ENCODE peak calls at places on chromosomes 4 and X, in five cellular contexts. V is brain microvascular endothelial cell; J is GM13976; Z is tibial artery; A is CD4-positive, alpha-beta T cell. B is an unnamed sample.

GRCh38 chr4:3402409-3403103 is 39.2 kb upstream of the HGFAC start:
- DNase-seq in V (peak; percentile 57), A (no peak), Z (peak; percentile 28), J (no peak), B (no peak)

GRCh38 chrX:25523574-25523973 is 507.8 kb upstream of the ARX start:
- DNase-seq in A (no peak), V (peak; percentile 25), J (peak; percentile 27), Z (no peak), B (no peak)

GRCh38 chr4:148445071-148445902 is 3.1 kb upstream of the NR3C2 start:
- DNase-seq in V (no peak), Z (peak; percentile 44), A (peak; percentile 72), J (peak; percentile 53), B (peak; percentile 78)

GRCh38 chrX:65707153-65707552 is 39.7 kb downstream of the MSN start:
- DNase-seq in V (no peak), Z (no peak), J (no peak), A (no peak), B (no peak)

GRCh38 chr4:4308800-4309441 is 18.9 kb downstream of the ZBTB49 start:
- DNase-seq in A (no peak), Z (no peak), V (peak; percentile 75), J (no peak), B (no peak)

GRCh38 chr4:6916587-6917444 is 7.2 kb downstream of the TBC1D14 start:
- DNase-seq in A (no peak), V (no peak), J (no peak), Z (no peak), B (no peak)

GRCh38 chr4:128060620-128061565 is at the start of gene LARP1B:
- DNase-seq in Z (peak; percentile 94), J (peak; percentile 98), V (peak; percentile 93), A (peak; percentile 89), B (peak; percentile 95)

GRCh38 chr4:124694961-124695598 is 17.5 kb downstream of the ANKRD50 start:
- DNase-seq in Z (no peak), A (no peak), V (no peak), J (no peak), B (no peak)

GRCh38 chr4:90443231-90443630 is 316.0 kb downstream of the CCSER1 start:
- DNase-seq in A (no peak), V (no peak), J (no peak), Z (no peak), B (no peak)

GRCh38 chr4:68062501-68062900 is 67.2 kb downstream of the TMPRSS11F start:
- DNase-seq in V (no peak), J (no peak), Z (no peak), A (no peak), B (no peak)

GRCh38 chr4:173287486-173287885 is 46.7 kb downstream of the HMGB2 start:
- DNase-seq in V (no peak), Z (no peak), J (no peak), A (no peak), B (no peak)

GRCh38 chr4:173289351-173289725 is 44.8 kb downstream of the HMGB2 start:
- DNase-seq in Z (no peak), V (peak; percentile 6), J (no peak), A (no peak), B (no peak)

GRCh38 chr4:173284463-173284862 is 49.7 kb downstream of the HMGB2 start:
- DNase-seq in Z (no peak), V (no peak), J (no peak), A (no peak), B (no peak)

GRCh38 chr4:173288296-173288695 is 45.9 kb downstream of the HMGB2 start:
- DNase-seq in A (peak; percentile 52), J (peak; percentile 59), Z (peak; percentile 80), V (peak; percentile 45), B (no peak)

DNA sequence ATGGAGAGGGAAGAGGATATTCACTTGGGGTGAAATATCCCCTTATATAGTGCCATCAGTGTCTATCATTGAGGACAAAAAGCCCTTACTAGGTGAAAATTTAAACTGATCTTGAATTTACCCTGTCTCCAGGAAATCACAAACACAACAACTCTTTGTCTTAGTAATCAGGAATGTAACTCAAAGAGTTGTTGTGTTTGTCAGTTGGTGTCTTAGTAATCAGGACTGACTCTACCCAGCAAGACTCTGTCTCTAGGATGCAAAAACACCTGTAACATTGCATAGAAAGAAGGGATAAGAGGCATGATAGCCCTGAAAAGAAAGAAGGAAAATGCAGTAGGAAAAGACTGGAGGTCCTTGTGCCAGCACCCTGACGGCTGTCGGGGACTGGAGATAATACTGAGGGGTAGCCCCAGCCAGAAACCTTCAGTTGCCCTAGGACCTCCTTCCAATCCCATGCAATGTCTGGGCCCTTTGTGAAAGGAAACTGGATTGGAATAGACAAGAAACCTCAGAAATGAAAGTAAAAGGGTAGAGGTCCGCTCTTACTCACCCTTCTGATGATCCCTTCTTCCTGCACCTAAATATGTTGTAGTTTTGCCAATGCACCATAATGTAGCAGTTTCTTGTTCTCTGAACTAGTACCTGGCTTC is 45.3 kb downstream of the HMGB2 start:
- DNase-seq in A (no peak), J (no peak), Z (no peak), V (no peak), B (no peak)
- TF ChIP-seq CTCF in A (peak; percentile 29), J (no peak), Z (no peak), V (no peak), B (no peak)

DNA sequence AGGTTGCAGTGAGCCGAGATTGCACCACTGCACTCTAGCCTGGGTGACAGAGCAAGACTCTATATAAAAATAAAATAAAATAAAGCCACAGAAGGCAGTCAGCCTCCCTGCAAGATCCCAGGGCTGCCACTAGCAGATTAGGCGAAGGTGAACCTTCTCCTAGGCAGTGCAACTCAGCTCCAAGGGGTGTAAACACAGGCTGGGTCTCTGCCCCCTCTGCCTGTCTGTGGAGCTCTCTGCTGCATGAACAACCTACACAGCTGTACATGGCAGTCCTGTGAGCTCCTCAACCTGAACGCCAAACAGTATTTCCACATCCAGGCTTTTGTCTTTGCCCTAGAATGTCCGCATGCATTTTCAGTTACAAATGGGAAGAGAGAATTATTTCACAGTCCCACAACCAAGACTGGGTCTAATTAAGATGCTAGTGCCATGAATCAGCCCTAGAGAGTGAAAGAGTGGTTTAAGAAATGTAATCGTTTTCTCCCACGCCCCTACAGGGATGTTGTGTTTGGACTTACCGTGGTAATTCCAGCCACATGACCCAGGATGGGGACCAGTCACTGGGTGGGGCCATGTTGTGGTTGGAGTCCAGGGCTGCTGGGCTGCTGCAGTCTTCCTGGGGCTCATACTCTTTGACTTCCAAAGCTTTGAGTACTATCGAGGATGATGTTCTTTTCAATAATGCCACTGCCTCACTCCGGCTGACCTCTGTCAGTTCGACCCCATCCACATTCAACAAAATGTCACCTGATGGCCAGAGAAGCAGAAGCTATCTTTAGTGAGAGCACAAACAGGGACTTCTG is 99.0 kb downstream of the FIP1L1 start:
- DNase-seq in Z (peak; percentile 55), J (no peak), V (peak; percentile 96), A (no peak), B (no peak)
- TF ChIP-seq CTCF in Z (no peak), J (no peak), V (no peak), A (no peak), B (no peak)

GRCh38 chr4:144894525-144894924 is 203.5 kb downstream of the ANAPC10 start:
- DNase-seq in J (no peak), V (peak; percentile 88), Z (peak; percentile 56), A (no peak), B (no peak)
- TF ChIP-seq CTCF in J (no peak), V (peak; percentile 35), Z (no peak), A (no peak), B (no peak)

GRCh38 chrX:111165902-111166301 is 69.9 kb downstream of the PAK3 start:
- DNase-seq in J (no peak), V (no peak), A (no peak), Z (no peak), B (no peak)

GRCh38 chrX:111167334-111167733 is 71.3 kb downstream of the PAK3 start:
- DNase-seq in V (no peak), Z (no peak), J (no peak), A (no peak), B (no peak)

GRCh38 chrX:111170017-111170416 is 74.0 kb downstream of the PAK3 start:
- DNase-seq in A (no peak), Z (no peak), J (no peak), V (no peak), B (no peak)

GRCh38 chrX:111169141-111169540 is 73.2 kb downstream of the PAK3 start:
- DNase-seq in V (no peak), Z (no peak), A (no peak), J (no peak), B (no peak)

GRCh38 chrX:111168314-111168713 is 72.3 kb downstream of the PAK3 start:
- DNase-seq in A (no peak), Z (no peak), J (no peak), V (no peak), B (no peak)
- TF ChIP-seq CTCF in A (no peak), Z (no peak), J (no peak), V (peak; percentile 20), B (no peak)

DNA sequence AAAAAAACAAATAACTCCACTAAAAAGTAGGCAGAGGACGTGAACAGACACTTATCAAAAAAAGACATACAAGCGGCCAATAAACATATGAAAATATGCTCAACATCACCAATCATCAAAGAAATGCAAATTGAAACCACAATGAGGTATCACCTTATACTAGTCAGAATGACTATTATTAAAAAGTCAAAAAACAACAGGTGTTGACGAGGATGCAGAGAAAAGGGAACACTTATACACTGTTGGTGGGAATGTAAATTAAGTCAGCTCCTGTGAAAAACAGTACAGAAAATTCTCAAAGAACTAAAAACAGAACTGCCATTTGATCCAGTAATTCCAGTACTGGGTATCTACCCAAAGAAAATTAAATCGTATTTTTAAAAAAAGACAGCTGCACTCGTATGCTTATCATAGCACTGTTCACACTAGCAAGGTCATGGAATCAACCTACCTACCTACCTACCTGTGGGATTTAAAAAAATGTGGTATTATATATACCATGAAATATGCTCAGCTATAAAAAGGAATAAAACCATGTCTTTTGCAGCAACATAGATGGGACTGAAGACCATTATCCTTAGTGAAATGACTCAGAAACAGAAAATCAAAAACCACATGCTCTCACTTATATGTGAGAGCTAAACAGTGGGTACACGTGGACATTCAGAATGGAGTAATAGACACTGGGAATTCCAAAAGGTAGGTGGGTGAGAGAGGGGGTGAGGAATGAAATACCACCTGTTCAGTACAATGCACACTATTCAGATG is 24.8 kb upstream of the PTPN13 start:
- DNase-seq in Z (no peak), J (no peak), V (no peak), A (no peak), B (no peak)
- TF ChIP-seq CTCF in Z (no peak), J (no peak), V (no peak), A (no peak), B (no peak)

DNA sequence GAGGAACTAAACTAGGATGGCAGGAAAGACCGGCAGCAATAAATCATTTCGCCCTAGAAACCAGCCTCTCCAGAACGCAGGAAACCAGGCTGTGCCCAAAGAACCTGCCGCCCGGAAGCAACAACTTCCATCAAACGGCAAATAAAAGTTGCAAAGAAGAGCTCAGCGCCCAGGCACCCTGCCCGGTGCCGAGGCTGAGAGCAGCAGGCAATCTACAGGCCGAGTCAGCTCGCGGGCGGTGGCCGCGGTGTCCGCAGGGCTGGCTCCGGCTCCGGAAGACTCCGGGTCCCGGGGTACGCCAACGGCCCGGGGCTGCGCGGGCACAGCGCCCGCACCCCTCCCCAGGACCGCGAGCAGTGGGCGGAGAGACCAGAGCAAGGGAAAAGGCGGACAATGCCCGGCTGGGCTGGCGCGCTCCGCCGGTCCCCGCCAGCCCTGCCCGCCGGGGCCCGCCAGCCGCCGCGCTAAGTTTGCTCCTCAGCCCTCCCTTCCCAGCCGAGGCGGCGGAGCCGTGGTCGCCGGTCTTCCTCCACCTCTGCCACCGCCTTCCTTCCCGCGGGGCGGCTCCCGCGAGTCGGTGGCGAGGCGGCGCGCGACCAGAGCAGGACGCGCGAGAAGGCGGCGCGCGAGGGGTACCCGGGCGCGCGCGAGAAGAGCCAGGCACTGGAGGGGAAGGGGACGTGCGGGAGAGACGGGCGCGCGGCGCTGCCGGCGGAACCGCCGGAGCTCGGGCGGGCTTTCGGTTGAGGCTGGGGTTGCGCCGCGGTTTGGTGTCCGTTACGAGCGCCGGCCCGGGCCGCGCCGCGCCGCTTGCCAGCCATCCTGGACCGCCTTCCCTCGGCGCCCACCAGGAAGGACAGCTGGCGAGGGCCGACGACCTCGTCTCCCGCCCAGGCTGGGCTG is 733 bp downstream of the FRYL start:
- DNase-seq in A (peak; percentile 59), J (peak; percentile 77), Z (peak; percentile 51), V (peak; percentile 22), B (peak; percentile 70)
- TF ChIP-seq CTCF in A (no peak), J (peak; percentile 66), Z (no peak), V (no peak), B (no peak)